ENCODE peak calls at places on chromosomes 4 and X, in five cellular contexts. E is fibroblast of lung, J is fibroblast of mammary gland, V is stomach, O is nephron progenitor cell. M is an unnamed sample.

GRCh38 chr4:143241892-143242291 is 57.2 kb downstream of the USP38 start:
- DNase-seq in J (peak; percentile 26), V (no peak), E (peak; percentile 31), O (no peak), M (no peak)

GRCh38 chr4:21901831-21902230 is 46.7 kb downstream of the KCNIP4 start:
- DNase-seq in J (peak; percentile 91), E (peak; percentile 37), O (no peak), V (no peak), M (peak; percentile 51)

GRCh38 chrX:133056341-133056740 is 40.6 kb downstream of the USP26 start:
- DNase-seq in V (no peak), O (no peak), E (peak; percentile 2), J (no peak), M (no peak)

GRCh38 chrX:63250253-63250868 is 100.8 kb downstream of the SPIN4 start:
- DNase-seq in E (peak; percentile 72), V (peak; percentile 26), O (peak; percentile 35), J (peak; percentile 86), M (peak; percentile 73)

GRCh38 chr4:128543726-128544125 is 256.1 kb upstream of the PGRMC2 start:
- DNase-seq in O (no peak), J (no peak), E (no peak), V (no peak), M (no peak)

GRCh38 chrX:74426071-74426470 is 4.8 kb downstream of the SLC16A2 start:
- DNase-seq in O (no peak), V (no peak), E (no peak), J (no peak), M (no peak)

GRCh38 chr4:16582526-16582925 is 315.9 kb downstream of the LDB2 start:
- DNase-seq in V (no peak), E (no peak), J (no peak), O (peak; percentile 27), M (no peak)

GRCh38 chr4:114417214-114417613 is 181.4 kb upstream of the UGT8 start:
- DNase-seq in E (no peak), V (no peak), O (no peak), J (no peak), M (no peak)

GRCh38 chr4:97103252-97103651 is 1040.0 kb downstream of the STPG2 start:
- DNase-seq in E (no peak), J (no peak), V (no peak), O (no peak), M (no peak)

GRCh38 chrX:53320543-53321215 is 39.3 kb upstream of the IQSEC2 start:
- DNase-seq in J (no peak), O (peak; percentile 30), V (peak; percentile 36), E (no peak), M (no peak)

GRCh38 chr4:158033416-158033863 is 139.4 kb downstream of the GASK1B start:
- DNase-seq in V (no peak), J (peak; percentile 75), E (peak; percentile 82), O (no peak), M (peak; percentile 60)

GRCh38 chrX:24306430-24306829 is 7.4 kb downstream of the SUPT20HL2 start:
- DNase-seq in J (no peak), V (no peak), E (no peak), O (no peak), M (no peak)

GRCh38 chr4:184792334-184792733 is 33.4 kb downstream of the ACSL1 start:
- DNase-seq in E (peak; percentile 50), V (no peak), O (no peak), J (no peak), M (peak; percentile 50)

GRCh38 chrX:121093011-121093410 is 45.6 kb downstream of the GLUD2 start:
- DNase-seq in O (no peak), E (no peak), J (peak; percentile 42), V (no peak), M (no peak)

GRCh38 chrX:151889451-151889850 is 23.2 kb upstream of the MAGEA4 start:
- DNase-seq in E (no peak), J (no peak), V (no peak), O (no peak), M (no peak)

GRCh38 chr4:123305746-123306145 is 90.8 kb upstream of the SPRY1 start:
- DNase-seq in O (no peak), J (no peak), V (no peak), E (no peak), M (no peak)

GRCh38 chrX:129665916-129666644 is 11.3 kb upstream of the APLN start:
- DNase-seq in E (peak; percentile 83), J (peak; percentile 76), O (peak; percentile 32), V (no peak), M (peak; percentile 72)

GRCh38 chrX:29699214-29699613 is 516.1 kb upstream of the MAGEB2 start:
- DNase-seq in V (no peak), O (no peak), E (no peak), J (no peak), M (no peak)

GRCh38 chrX:39247536-39247935 is 446.3 kb downstream of the MID1IP1 start:
- DNase-seq in V (no peak), E (no peak), O (no peak), J (no peak), M (no peak)

GRCh38 chrX:39244146-39244545 is 442.9 kb downstream of the MID1IP1 start:
- DNase-seq in J (peak; percentile 32), O (no peak), E (no peak), V (no peak), M (no peak)

GRCh38 chrX:39238017-39238416 is 436.8 kb downstream of the MID1IP1 start:
- DNase-seq in E (peak; percentile 3), V (no peak), O (no peak), J (no peak), M (no peak)

GRCh38 chrX:39245024-39245423 is 443.8 kb downstream of the MID1IP1 start:
- DNase-seq in O (no peak), J (no peak), E (no peak), V (no peak), M (no peak)

DNA sequence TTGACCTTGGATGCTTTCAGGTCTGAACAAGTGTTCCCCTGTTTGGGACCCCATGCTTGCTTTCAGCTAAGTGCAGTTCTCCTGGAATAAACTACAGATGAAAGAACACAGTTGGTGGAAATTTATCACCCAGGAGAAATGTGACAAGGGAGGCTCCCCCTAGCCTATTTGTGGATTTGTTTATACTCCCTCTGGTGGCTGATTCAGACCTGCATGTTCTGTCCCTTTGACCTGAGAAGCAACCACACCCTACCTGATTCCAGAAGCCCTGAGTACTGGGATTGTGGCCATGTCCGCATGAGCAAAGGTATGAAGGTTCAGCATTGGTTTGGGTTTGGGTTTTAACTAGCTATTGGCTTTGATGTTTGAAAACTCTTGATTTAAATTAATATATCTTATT is 440.9 kb downstream of the MID1IP1 start:
- DNase-seq in E (peak; percentile 2), O (peak; percentile 12), J (peak; percentile 19), V (peak; percentile 31), M (no peak)
- TF ChIP-seq CTCF in E (peak; percentile 14), O (peak; percentile 50), J (peak; percentile 35), V (peak; percentile 47), M (peak; percentile 43)

DNA sequence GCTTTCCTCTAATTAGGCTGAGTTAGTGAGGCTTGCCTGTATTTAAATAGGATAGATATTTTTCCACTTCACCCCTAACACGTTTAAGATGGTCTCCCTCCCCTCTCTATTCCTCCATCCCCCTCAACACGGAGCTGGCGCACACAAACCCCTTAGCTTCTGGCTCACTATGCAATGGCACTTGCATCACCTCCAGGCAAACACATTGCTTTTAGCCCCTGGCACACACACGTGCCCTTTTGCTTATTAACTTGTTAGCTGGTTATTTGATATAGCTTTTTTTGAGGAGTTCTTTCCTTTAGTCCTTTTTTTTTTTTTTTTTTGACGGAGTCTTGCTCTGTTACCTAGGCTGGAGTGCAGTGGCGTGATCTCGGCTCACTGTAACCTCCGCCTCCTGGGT is 94.3 kb downstream of the HDAC8 start:
- DNase-seq in E (no peak), V (no peak), J (no peak), O (no peak), M (no peak)
- TF ChIP-seq CTCF in E (no peak), V (no peak), J (no peak), O (no peak), M (no peak)

GRCh38 chrX:76555816-76556215 is 128.3 kb downstream of the MAGEE1 start:
- DNase-seq in V (no peak), E (peak; percentile 7), J (peak; percentile 32), O (peak; percentile 17), M (peak; percentile 9)
- TF ChIP-seq CTCF in V (no peak), E (no peak), J (peak; percentile 16), O (no peak), M (peak; percentile 13)

GRCh38 chrX:153782871-153783270 is 2.0 kb downstream of the SRPK3 start:
- DNase-seq in O (no peak), V (no peak), J (no peak), E (no peak), M (no peak)

GRCh38 chrX:153780678-153781427 is at the start of gene SRPK3:
- DNase-seq in E (peak; percentile 27), V (no peak), J (no peak), O (no peak), M (peak; percentile 16)

GRCh38 chrX:153783378-153784013 is 2.7 kb downstream of the SRPK3 start:
- DNase-seq in J (no peak), V (no peak), E (no peak), O (no peak), M (no peak)

GRCh38 chrX:153781428-153782047 is 697 bp downstream of the SRPK3 start:
- DNase-seq in J (no peak), O (no peak), E (no peak), V (no peak), M (no peak)

DNA sequence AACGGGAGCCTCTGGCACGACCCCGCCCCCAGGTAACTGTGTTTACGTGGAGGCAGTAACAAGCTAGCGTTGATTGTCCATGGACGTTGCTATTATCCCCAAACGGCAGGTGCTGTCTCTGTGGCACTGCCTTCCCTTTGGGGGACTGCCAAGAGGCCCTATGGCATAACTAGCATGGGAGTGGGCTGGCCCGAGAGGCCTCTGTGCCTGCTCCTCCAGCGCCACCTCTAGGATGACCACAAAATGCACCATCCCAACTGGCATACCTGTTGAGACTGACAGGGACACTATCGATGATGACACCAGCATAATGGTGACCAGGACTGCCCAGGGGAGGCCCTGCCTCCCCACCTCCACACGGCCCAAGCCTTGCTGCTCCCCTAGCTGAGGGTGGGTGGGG is 1.5 kb downstream of the SRPK3 start:
- DNase-seq in O (no peak), V (no peak), E (no peak), J (no peak), M (no peak)
- TF ChIP-seq CTCF in O (no peak), V (no peak), E (no peak), J (no peak), M (peak; percentile 6)

GRCh38 chrX:86137071-86137470 is 11.2 kb upstream of the DACH2 start:
- DNase-seq in O (no peak), E (peak; percentile 3), J (peak; percentile 1), V (no peak), M (peak; percentile 31)

GRCh38 chrX:86133761-86134160 is 14.5 kb upstream of the DACH2 start:
- DNase-seq in V (no peak), E (peak; percentile 11), O (no peak), J (peak; percentile 21), M (no peak)
- TF ChIP-seq CTCF in V (peak; percentile 33), E (peak; percentile 46), O (peak; percentile 62), J (peak; percentile 66), M (peak; percentile 63)

GRCh38 chrX:18389968-18390367 is 35.4 kb upstream of the CDKL5 start:
- DNase-seq in J (no peak), E (no peak), V (no peak), O (no peak), M (no peak)
- TF ChIP-seq CTCF in J (peak; percentile 8), E (no peak), V (no peak), O (no peak), M (no peak)

DNA sequence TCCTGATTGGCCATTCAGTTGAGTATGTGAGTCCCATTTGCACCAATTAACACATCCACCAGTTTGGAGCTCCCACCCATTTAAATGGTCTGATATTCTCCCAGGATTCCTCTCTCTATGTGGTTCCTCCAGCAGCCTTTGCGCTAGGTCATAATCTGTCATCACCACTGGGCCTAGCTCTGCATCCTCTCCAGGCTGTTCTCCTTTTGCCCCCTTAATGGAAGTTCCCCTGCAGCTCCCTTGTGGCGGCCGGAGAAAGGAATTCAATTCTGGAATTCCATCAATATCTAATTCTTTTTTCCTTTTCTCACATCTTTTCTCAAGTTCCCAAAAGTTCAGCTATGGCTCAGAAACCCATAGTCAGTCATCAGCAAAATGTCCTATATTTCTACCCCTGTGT is 2184.4 kb upstream of the AGA start:
- DNase-seq in V (no peak), E (no peak), O (peak; percentile 17), J (no peak), M (no peak)
- TF ChIP-seq CTCF in V (no peak), E (no peak), O (peak; percentile 23), J (no peak), M (no peak)

M was measured in astrocyte of the spinal cord.